ENCODE peak calls at places on chromosomes 3 and 15, in six cellular contexts. K, B, A, V, P and D are unnamed samples. For H3K4me1, the result is how much of the 10 kb centered on the place peaks cover.

GRCh38 chr3:99866167-99866810 is 48.6 kb downstream of the CMSS1 start:
- DNase-seq in A (no peak), K (peak), P (no peak), V (peak), B (no peak), D (no peak)

GRCh38 chr15:41894791-41895463 is 1.1 kb upstream of the SPTBN5 start:
- DNase-seq in K (peak), P (peak), V (peak), A (no peak), B (no peak), D (peak)

GRCh38 chr3:160474416-160474838 is 24.8 kb upstream of the TRIM59 start:
- DNase-seq in A (no peak), B (no peak), K (peak), V (no peak), P (no peak), D (no peak)

GRCh38 chr3:37906734-37907282 is 45.1 kb downstream of the CTDSPL start:
- DNase-seq in B (no peak), V (no peak), A (no peak), K (no peak), P (no peak), D (no peak)

GRCh38 chr3:193148678-193149473 is 92.1 kb upstream of the PLAAT1 start:
- DNase-seq in V (no peak), B (no peak), P (no peak), A (no peak), K (no peak), D (no peak)

GRCh38 chr3:46089237-46090011 is 62.1 kb upstream of the XCR1 start:
- DNase-seq in P (peak), V (peak), B (no peak), A (no peak), K (peak), D (no peak)

GRCh38 chr3:87501076-87501475 is 224.7 kb upstream of the POU1F1 start:
- DNase-seq in A (no peak), B (no peak), K (no peak), P (no peak), V (peak), D (no peak)

GRCh38 chr15:42131826-42132806 is 24.3 kb downstream of the PLA2G4F start:
- DNase-seq in K (no peak), V (no peak), A (no peak), B (peak), P (peak), D (peak)

GRCh38 chr3:191882289-191882688 is 421.3 kb downstream of the PYDC2 start:
- DNase-seq in V (peak), B (no peak), K (no peak), P (no peak), A (no peak), D (no peak)

GRCh38 chr3:119571230-119571629 is 8.1 kb upstream of the ADPRH start:
- DNase-seq in K (no peak), A (no peak), B (no peak), P (no peak), V (no peak), D (no peak)

GRCh38 chr15:92449476-92449875 is 55.8 kb downstream of the ST8SIA2 start:
- DNase-seq in V (peak), K (peak), P (no peak), A (no peak), B (no peak), D (no peak)

GRCh38 chr3:35296533-35296932 is 342.8 kb upstream of the ARPP21 start:
- DNase-seq in K (no peak), P (no peak), B (no peak), A (no peak), V (no peak), D (no peak)

GRCh38 chr3:182969277-182969676 is 11.1 kb downstream of the DCUN1D1 start:
- DNase-seq in A (no peak), K (peak), B (no peak), V (peak), P (no peak), D (no peak)

GRCh38 chr3:41673643-41674042 is 288.3 kb downstream of the ULK4 start:
- DNase-seq in V (no peak), K (peak), A (no peak), B (no peak), P (no peak), D (no peak)

GRCh38 chr3:134846943-134847342 is 51.9 kb downstream of the EPHB1 start:
- DNase-seq in K (peak), A (peak), V (peak), P (no peak), B (peak), D (peak)

GRCh38 chr3:143224731-143225130 is 105.2 kb downstream of the CHST2 start:
- DNase-seq in K (no peak), V (no peak), A (no peak), P (no peak), B (no peak), D (no peak)

GRCh38 chr3:65126527-65127440 is 439.0 kb upstream of the ADAMTS9 start:
- DNase-seq in P (no peak), B (no peak), K (peak), V (peak), A (no peak), D (no peak)

GRCh38 chr3:30640856-30641255 is 34.5 kb downstream of the TGFBR2 start:
- DNase-seq in K (no peak), P (no peak), V (no peak), A (no peak), B (no peak), D (no peak)
- H3K4me1 ChIP-seq in K (under half), P (under half), V (under half), A (under half), B (under half), D (under half)

GRCh38 chr3:48437812-48438211 is 2.1 kb downstream of the CCDC51 start:
- DNase-seq in A (no peak), P (no peak), K (no peak), B (no peak), V (no peak), D (no peak)
- H3K4me1 ChIP-seq in A (under half), P (under half), K (under half), B (under half), V (under half), D (under half)

GRCh38 chr3:16069149-16069922 is 105.1 kb upstream of the GALNT15 start:
- DNase-seq in K (peak), P (no peak), V (peak), A (no peak), B (no peak), D (no peak)

GRCh38 chr3:16066975-16067374 is 107.5 kb upstream of the GALNT15 start:
- DNase-seq in K (peak), B (no peak), A (no peak), P (no peak), V (peak), D (no peak)

GRCh38 chr3:16067837-16068471 is 106.5 kb upstream of the GALNT15 start:
- DNase-seq in B (no peak), P (no peak), A (no peak), V (peak), K (peak), D (no peak)

GRCh38 chr3:16064660-16065414 is 109.6 kb upstream of the GALNT15 start:
- DNase-seq in V (peak), B (no peak), K (peak), P (peak), A (no peak), D (no peak)

GRCh38 chr3:16066545-16066944 is 107.9 kb upstream of the GALNT15 start:
- DNase-seq in K (no peak), P (no peak), A (no peak), B (no peak), V (no peak), D (no peak)
- H3K4me1 ChIP-seq in K (under half), P (under half), A (under half), B (under half), V (under half), D (under half)

DNA sequence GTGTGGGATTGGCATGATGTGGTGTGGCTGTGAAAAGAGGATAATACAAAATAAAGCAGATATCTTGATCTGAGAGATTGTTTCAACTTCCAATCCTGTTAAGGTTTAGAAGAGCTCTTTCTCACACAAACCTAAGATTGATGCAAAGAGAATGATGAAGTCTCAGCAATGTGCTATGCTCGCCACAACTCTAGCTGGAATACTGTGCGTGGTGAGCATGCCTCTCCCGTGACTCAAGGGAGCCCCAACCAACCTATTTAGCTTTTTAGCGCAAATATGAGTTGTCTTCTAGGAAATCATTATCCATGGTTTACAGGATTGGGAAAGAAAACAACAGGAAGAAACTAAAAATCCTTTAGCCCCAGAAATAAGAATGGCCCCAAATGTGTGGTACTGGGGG is 28.5 kb downstream of the BTLA start:
- DNase-seq in B (no peak), K (peak), A (no peak), P (no peak), V (no peak), D (no peak)
- H3K4me1 ChIP-seq in B (under half), K (under half), A (under half), P (under half), V (under half), D (under half)

GRCh38 chr3:188455748-188456147 is 301.8 kb downstream of the LPP start:
- DNase-seq in P (no peak), K (peak), A (no peak), V (no peak), B (no peak), D (no peak)
- H3K4me1 ChIP-seq in P (under half), K (under half), A (under half), V (under half), B (under half), D (under half)

GRCh38 chr15:64444836-64445235 is 15.5 kb upstream of the ZNF609 start:
- DNase-seq in V (no peak), K (no peak), P (no peak), B (no peak), A (no peak), D (no peak)

GRCh38 chr15:64443747-64444621 is 16.4 kb upstream of the ZNF609 start:
- DNase-seq in V (peak), A (no peak), B (no peak), K (peak), P (no peak), D (no peak)

GRCh38 chr15:64452988-64453688 is 7.2 kb upstream of the ZNF609 start:
- DNase-seq in P (no peak), A (no peak), K (peak), B (peak), V (no peak), D (no peak)

GRCh38 chr15:64443016-64443415 is 17.4 kb upstream of the ZNF609 start:
- DNase-seq in K (peak), A (no peak), B (no peak), P (no peak), V (no peak), D (no peak)

GRCh38 chr15:64447536-64448315 is 12.7 kb upstream of the ZNF609 start:
- DNase-seq in P (no peak), K (no peak), V (no peak), B (no peak), A (no peak), D (no peak)
- H3K4me1 ChIP-seq in P (under half), K (under half), V (under half), B (under half), A (under half), D (under half)

DNA sequence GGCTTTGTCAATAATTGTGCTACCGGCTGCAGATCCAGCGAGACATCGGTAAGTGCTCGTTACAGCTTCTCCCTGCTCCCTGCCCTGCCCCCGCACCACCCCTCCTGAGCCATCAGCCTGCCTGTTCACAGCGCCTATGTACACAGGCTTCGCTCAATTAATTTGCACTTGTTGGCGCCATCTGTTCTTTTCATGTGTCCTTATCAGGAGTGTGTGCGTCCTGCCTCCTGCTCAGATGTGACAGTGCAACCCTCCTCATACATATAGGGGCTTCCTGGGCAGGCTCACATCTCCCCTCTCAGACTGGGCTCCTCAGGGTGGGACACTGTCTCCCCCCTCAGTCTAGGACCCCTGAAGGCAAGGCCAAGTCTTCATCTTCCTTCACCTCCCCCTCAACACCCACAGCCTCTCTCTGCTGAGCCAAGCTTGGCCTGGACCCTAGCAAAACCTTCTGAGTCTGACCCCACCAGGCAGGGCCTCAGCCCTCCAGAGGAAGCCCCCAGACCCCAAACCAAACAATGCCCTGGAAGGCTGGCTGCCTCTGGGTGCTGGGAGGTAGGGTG is 54.9 kb downstream of the CYP11A1 start:
- DNase-seq in A (no peak), P (no peak), V (no peak), K (no peak), B (no peak), D (no peak)
- H3K4me1 ChIP-seq in A (under half), P (under half), V (under half), K (under half), B (under half), D (under half)

DNA sequence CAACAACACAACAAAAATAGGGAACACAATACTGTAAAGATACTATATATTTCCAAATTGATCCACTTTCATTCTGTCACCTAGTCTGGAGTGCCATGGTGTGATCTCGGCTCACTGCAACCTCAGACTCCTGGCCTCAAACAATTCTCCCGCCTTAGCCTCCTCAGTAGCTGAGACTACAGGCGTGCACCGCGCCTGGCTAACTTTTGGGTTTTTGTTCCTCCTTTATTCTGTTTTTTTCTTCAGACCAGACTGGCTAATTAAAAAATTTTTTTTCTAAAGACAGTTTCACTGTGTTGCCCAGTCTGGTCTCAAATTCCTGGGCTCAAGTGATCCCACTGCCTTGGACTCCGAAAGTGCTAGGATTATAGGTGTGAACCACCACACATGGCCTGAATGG is 5.3 kb downstream of the BCL2L10 start:
- DNase-seq in K (no peak), V (no peak), P (no peak), A (no peak), B (no peak), D (no peak)
- H3K4me1 ChIP-seq in K (under half), V (under half), P (under half), A (under half), B (under half), D (under half)

GRCh38 chr3:169969696-169970095 is 3.1 kb downstream of the SEC62 start:
- DNase-seq in V (no peak), P (no peak), K (no peak), B (no peak), A (no peak), D (no peak)
- H3K4me1 ChIP-seq in V (under half), P (under half), K (under half), B (under half), A (under half), D (under half)

DNA sequence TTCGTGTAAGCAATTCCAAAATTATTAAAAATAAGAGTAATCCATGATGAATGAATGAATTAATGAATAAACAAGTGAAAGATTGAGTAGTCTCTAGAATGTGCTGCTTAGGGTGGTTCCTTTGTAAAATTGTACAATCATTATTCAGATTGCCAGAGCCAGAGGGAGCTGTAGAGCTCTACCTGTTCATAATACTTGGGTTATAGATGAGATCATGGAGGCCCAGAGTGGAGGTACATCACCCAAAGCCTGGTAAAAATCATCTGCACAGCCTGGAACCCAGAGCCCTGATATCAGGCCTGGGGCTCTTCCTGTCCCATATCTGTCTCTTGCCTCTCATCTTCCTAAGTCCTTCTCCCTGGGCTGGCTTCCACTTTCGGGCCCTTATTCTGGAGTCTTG is 297.2 kb downstream of the RPLP1 start:
- DNase-seq in P (no peak), V (peak), A (no peak), K (no peak), B (no peak), D (no peak)
- H3K4me1 ChIP-seq in P (under half), V (under half), A (under half), K (under half), B (under half), D (under half)